ENCODE peak calls at places on chromosomes 5 and 9, in four cellular contexts. One of them, this sample, is unnamed.

GRCh38 chr9:102035929-102036328 is 297.5 kb upstream of the GRIN3A start:
- DNase-seq in neuronal stem cell: no peak
- DNase-seq in mesenchymal stem cell: no peak
- DNase-seq in H9: no peak
- DNase-seq in this sample: no peak

GRCh38 chr5:56264417-56265025 is 31.4 kb upstream of the ANKRD55 start:
- DNase-seq in neuronal stem cell: peak; percentile 48
- DNase-seq in H9: peak; percentile 79
- DNase-seq in mesenchymal stem cell: peak; percentile 27
- DNase-seq in this sample: peak; percentile 67

GRCh38 chr5:11785771-11786342 is 118.4 kb downstream of the CTNND2 start:
- DNase-seq in H9: no peak
- DNase-seq in mesenchymal stem cell: no peak
- DNase-seq in neuronal stem cell: no peak
- DNase-seq in this sample: no peak

GRCh38 chr9:82031538-82032280 is 43.1 kb downstream of the SPATA31D1 start:
- DNase-seq in H9: no peak
- DNase-seq in mesenchymal stem cell: peak; percentile 80
- DNase-seq in neuronal stem cell: no peak
- DNase-seq in this sample: no peak

GRCh38 chr9:130138791-130139190 is 33.4 kb upstream of the NCS1 start:
- DNase-seq in H9: no peak
- DNase-seq in mesenchymal stem cell: peak; percentile 75
- DNase-seq in neuronal stem cell: no peak
- DNase-seq in this sample: no peak

GRCh38 chr9:33320568-33321261 is 30.4 kb downstream of the NFX1 start:
- DNase-seq in neuronal stem cell: no peak
- DNase-seq in H9: no peak
- DNase-seq in mesenchymal stem cell: peak; percentile 95
- DNase-seq in this sample: no peak

GRCh38 chr5:41748631-41749030 is 121.6 kb downstream of the OXCT1 start:
- DNase-seq in H9: no peak
- DNase-seq in mesenchymal stem cell: peak; percentile 47
- DNase-seq in neuronal stem cell: no peak
- DNase-seq in this sample: no peak

GRCh38 chr5:34774139-34774538 is 64.8 kb upstream of the TTC23L start:
- DNase-seq in mesenchymal stem cell: no peak
- DNase-seq in H9: no peak
- DNase-seq in neuronal stem cell: no peak
- DNase-seq in this sample: no peak

GRCh38 chr9:7192266-7192665 is 434.5 kb downstream of the KDM4C start:
- DNase-seq in neuronal stem cell: no peak
- DNase-seq in mesenchymal stem cell: no peak
- DNase-seq in H9: no peak
- DNase-seq in this sample: no peak

GRCh38 chr5:78895616-78896015 is 89.5 kb downstream of the ARSB start:
- DNase-seq in neuronal stem cell: no peak
- DNase-seq in H9: no peak
- DNase-seq in mesenchymal stem cell: peak; percentile 32
- DNase-seq in this sample: no peak

GRCh38 chr9:134433909-134434895 is 107.9 kb downstream of the RXRA start:
- DNase-seq in H9: no peak
- DNase-seq in mesenchymal stem cell: no peak
- DNase-seq in neuronal stem cell: no peak
- DNase-seq in this sample: no peak

GRCh38 chr9:116081437-116082110 is 72.0 kb upstream of the PAPPA start:
- DNase-seq in mesenchymal stem cell: no peak
- DNase-seq in neuronal stem cell: no peak
- DNase-seq in H9: no peak
- DNase-seq in this sample: no peak

GRCh38 chr5:175216991-175217390 is 227.0 kb downstream of the DRD1 start:
- DNase-seq in mesenchymal stem cell: no peak
- DNase-seq in neuronal stem cell: no peak
- DNase-seq in H9: no peak
- DNase-seq in this sample: no peak

GRCh38 chr9:131116281-131117101 is 8.9 kb upstream of the NUP214 start:
- DNase-seq in neuronal stem cell: no peak
- DNase-seq in mesenchymal stem cell: no peak
- DNase-seq in H9: no peak
- DNase-seq in this sample: no peak

GRCh38 chr5:79705632-79706031 is 16.0 kb downstream of the CMYA5 start:
- DNase-seq in neuronal stem cell: no peak
- DNase-seq in mesenchymal stem cell: no peak
- DNase-seq in H9: no peak
- DNase-seq in this sample: no peak

GRCh38 chr5:101678494-101679193 is 617.4 kb downstream of the SLCO4C1 start:
- DNase-seq in mesenchymal stem cell: peak; percentile 65
- DNase-seq in neuronal stem cell: peak; percentile 74
- DNase-seq in H9: peak; percentile 78
- DNase-seq in this sample: peak; percentile 47

GRCh38 chr9:134889386-134890214 is 9.0 kb downstream of the FCN2 start:
- DNase-seq in mesenchymal stem cell: no peak
- DNase-seq in H9: no peak
- DNase-seq in neuronal stem cell: no peak
- DNase-seq in this sample: no peak

GRCh38 chr5:668299-668995 is 24.7 kb downstream of the TPPP start:
- DNase-seq in mesenchymal stem cell: peak; percentile 6
- DNase-seq in neuronal stem cell: no peak
- DNase-seq in H9: no peak
- DNase-seq in this sample: no peak

GRCh38 chr5:175883506-175883905 is 12.1 kb downstream of the CPLX2 start:
- DNase-seq in mesenchymal stem cell: no peak
- DNase-seq in H9: no peak
- DNase-seq in neuronal stem cell: no peak
- DNase-seq in this sample: no peak

GRCh38 chr5:149782018-149782899 is 52.1 kb downstream of the PPARGC1B start:
- DNase-seq in H9: no peak
- DNase-seq in neuronal stem cell: no peak
- DNase-seq in mesenchymal stem cell: no peak
- DNase-seq in this sample: no peak

GRCh38 chr9:2741441-2742158 is 24.3 kb downstream of the KCNV2 start:
- DNase-seq in mesenchymal stem cell: peak; percentile 40
- DNase-seq in H9: no peak
- DNase-seq in neuronal stem cell: no peak
- DNase-seq in this sample: no peak

GRCh38 chr9:113578877-113579269 is 115.3 kb downstream of the RGS3 start:
- DNase-seq in H9: no peak
- DNase-seq in mesenchymal stem cell: peak; percentile 95
- DNase-seq in neuronal stem cell: no peak
- DNase-seq in this sample: no peak
- H2BK12ac ChIP-seq in H9: no peak overlapping the region
- H2BK12ac ChIP-seq in mesenchymal stem cell: peak overlapping the region; percentile 100
- H2BK12ac ChIP-seq in neuronal stem cell: no peak overlapping the region
- H2BK12ac ChIP-seq in this sample: no peak overlapping the region

GRCh38 chr5:159515197-159515596 is 184.9 kb upstream of the IL12B start:
- DNase-seq in H9: no peak
- DNase-seq in mesenchymal stem cell: no peak
- DNase-seq in neuronal stem cell: no peak
- DNase-seq in this sample: no peak
- H2BK12ac ChIP-seq in H9: no peak overlapping the region
- H2BK12ac ChIP-seq in mesenchymal stem cell: no peak overlapping the region
- H2BK12ac ChIP-seq in neuronal stem cell: no peak overlapping the region
- H2BK12ac ChIP-seq in this sample: no peak overlapping the region

GRCh38 chr5:14157494-14157782 is 14.3 kb downstream of the TRIO start:
- DNase-seq in H9: no peak
- DNase-seq in neuronal stem cell: no peak
- DNase-seq in mesenchymal stem cell: no peak
- DNase-seq in this sample: no peak
- H2BK12ac ChIP-seq in H9: no peak overlapping the region
- H2BK12ac ChIP-seq in neuronal stem cell: no peak overlapping the region
- H2BK12ac ChIP-seq in mesenchymal stem cell: peak overlapping the region; percentile 15
- H2BK12ac ChIP-seq in this sample: no peak overlapping the region

DNA sequence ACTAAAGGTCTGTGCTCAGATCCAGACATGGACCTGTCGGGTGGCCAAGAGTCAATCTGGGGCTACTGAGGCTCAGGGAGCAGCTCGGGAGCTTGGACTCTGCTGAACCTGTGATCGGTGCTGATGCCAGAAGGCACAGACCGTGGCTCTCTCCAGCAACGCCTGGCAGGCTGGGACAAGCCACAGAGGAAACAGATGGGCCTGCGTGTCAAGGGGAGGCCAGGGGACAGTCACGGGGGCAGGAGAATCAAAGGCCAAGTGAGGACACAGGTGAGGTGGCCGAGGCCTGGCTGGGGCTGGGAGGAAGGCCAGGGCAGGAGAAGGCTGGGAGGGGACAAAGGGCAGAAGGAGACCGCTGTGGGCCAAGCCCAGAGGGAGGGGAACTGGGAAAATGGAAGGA is 43.4 kb downstream of the EPB41L4B start:
- DNase-seq in H9: no peak
- DNase-seq in neuronal stem cell: no peak
- DNase-seq in mesenchymal stem cell: no peak
- DNase-seq in this sample: no peak
- H2BK12ac ChIP-seq in H9: no peak overlapping the region
- H2BK12ac ChIP-seq in neuronal stem cell: no peak overlapping the region
- H2BK12ac ChIP-seq in mesenchymal stem cell: no peak overlapping the region
- H2BK12ac ChIP-seq in this sample: no peak overlapping the region

GRCh38 chr5:107134931-107135330 is 535.8 kb downstream of the EFNA5 start:
- DNase-seq in neuronal stem cell: no peak
- DNase-seq in mesenchymal stem cell: no peak
- DNase-seq in H9: no peak
- DNase-seq in this sample: no peak
- H2BK12ac ChIP-seq in neuronal stem cell: no peak overlapping the region
- H2BK12ac ChIP-seq in mesenchymal stem cell: no peak overlapping the region
- H2BK12ac ChIP-seq in H9: no peak overlapping the region
- H2BK12ac ChIP-seq in this sample: no peak overlapping the region

DNA sequence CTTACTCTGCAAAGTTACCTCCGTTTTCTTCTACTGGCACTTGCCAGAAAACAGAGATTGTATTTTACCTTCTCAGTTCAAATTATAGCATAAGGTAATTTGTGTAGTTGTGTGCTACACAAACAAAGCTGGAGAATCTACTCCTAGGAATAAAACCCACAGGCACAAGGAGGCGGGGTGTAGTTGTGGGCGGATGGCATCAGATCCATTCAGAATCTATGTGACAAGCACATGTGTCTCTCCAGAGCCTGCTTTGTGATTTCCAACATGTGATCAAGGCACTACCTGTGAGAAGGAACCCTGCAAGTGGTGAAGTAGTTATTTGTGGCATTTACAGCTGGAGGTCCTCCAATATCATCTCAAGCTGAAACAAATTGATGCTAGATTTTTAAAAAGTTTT is 39.0 kb downstream of the GAS1 start:
- DNase-seq in mesenchymal stem cell: no peak
- DNase-seq in H9: no peak
- DNase-seq in neuronal stem cell: no peak
- DNase-seq in this sample: no peak
- H2BK12ac ChIP-seq in mesenchymal stem cell: no peak overlapping the region
- H2BK12ac ChIP-seq in H9: no peak overlapping the region
- H2BK12ac ChIP-seq in neuronal stem cell: no peak overlapping the region
- H2BK12ac ChIP-seq in this sample: no peak overlapping the region

This sample was measured in H1.